ENCODE peak calls at places on chromosomes 3 and 15, in eight cellular contexts. S is colonic mucosa, O is endothelial cell of umbilical vein, R is heart left ventricle, F is foreskin keratinocyte, G is cardiac muscle cell, N is astrocyte, E is left ventricle myocardium inferior. P is an unnamed sample. For H3K4me1, the result is how much of the 10 kb centered on the place peaks cover.

GRCh38 chr3:122677261-122677660 is 3.4 kb upstream of the PARP14 start:
- DNase-seq in S (no peak), O (no peak), R (no peak), F (no peak), G (no peak), N (no peak), E (no peak), P (no peak)

GRCh38 chr3:53193466-53194217 is 32.6 kb downstream of the PRKCD start:
- DNase-seq in S (no peak), O (no peak), R (peak), F (no peak), G (peak), N (no peak), E (no peak), P (no peak)

GRCh38 chr3:141792495-141792894 is 29.3 kb downstream of the GRK7 start:
- DNase-seq in S (no peak), O (no peak), R (no peak), F (no peak), G (no peak), N (no peak), E (no peak), P (no peak)

GRCh38 chr15:58495836-58496501 is 64.2 kb downstream of the LIPC start:
- DNase-seq in S (no peak), O (no peak), R (no peak), F (no peak), G (no peak), N (no peak), E (no peak), P (no peak)

GRCh38 chr3:125116311-125117069 is 60.7 kb upstream of the HEG1 start:
- DNase-seq in S (no peak), O (no peak), R (no peak), F (peak), G (peak), N (peak), E (no peak), P (no peak)

GRCh38 chr15:101198820-101199219 is 53.0 kb downstream of the CHSY1 start:
- DNase-seq in S (no peak), O (no peak), R (no peak), F (no peak), G (no peak), N (peak), E (no peak), P (no peak)

GRCh38 chr3:58962816-58963215 is 87.0 kb downstream of the CFAP20DC start:
- DNase-seq in S (no peak), O (no peak), R (no peak), F (peak), G (peak), N (peak), E (no peak), P (no peak)

GRCh38 chr3:57555316-57555715 is 758 bp upstream of the PDE12 start:
- DNase-seq in S (no peak), O (no peak), R (no peak), F (no peak), G (no peak), N (no peak), E (no peak), P (peak)

DNA sequence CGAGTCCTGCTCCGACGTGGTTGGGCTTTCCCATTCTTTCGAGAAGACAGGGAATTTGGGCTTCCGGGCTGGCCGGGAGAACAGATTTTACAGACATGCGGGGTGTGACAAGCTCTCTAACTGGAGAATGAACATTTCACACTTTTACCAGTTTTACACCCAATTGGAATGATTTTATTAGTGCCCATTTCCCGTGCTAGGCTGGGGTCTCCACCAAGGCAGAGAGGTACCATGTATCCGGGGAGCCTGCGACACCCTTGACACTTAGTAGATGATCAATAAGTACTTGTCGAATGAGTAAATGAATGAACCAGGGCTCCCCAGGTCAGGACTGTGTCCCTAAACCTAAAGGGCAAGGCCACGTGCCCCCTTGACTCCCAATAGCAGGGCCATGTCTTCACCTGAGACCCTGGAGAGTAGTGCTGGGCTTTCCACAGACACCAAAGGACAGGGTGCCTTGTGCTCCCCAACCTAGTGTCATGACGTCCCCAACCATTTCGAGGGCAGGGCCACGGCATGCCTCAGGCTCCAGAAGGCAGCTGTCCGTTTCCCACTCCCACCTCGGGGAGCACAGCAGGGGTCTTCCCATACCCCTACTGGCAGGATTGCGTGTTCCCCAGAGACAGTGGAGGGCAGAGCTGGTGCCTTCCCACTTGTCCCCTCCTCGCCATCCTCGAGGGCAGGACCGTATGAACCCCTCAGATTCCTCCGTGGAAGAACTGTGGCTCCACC is 680 bp upstream of the MYD88 start:
- DNase-seq in S (peak), O (peak), R (peak), F (no peak), G (no peak), N (no peak), E (no peak), P (no peak)
- TF ChIP-seq CTCF in S (no peak), O (no peak), R (no peak), F (no peak), G (no peak), N (peak), E (no peak), P (no peak)

DNA sequence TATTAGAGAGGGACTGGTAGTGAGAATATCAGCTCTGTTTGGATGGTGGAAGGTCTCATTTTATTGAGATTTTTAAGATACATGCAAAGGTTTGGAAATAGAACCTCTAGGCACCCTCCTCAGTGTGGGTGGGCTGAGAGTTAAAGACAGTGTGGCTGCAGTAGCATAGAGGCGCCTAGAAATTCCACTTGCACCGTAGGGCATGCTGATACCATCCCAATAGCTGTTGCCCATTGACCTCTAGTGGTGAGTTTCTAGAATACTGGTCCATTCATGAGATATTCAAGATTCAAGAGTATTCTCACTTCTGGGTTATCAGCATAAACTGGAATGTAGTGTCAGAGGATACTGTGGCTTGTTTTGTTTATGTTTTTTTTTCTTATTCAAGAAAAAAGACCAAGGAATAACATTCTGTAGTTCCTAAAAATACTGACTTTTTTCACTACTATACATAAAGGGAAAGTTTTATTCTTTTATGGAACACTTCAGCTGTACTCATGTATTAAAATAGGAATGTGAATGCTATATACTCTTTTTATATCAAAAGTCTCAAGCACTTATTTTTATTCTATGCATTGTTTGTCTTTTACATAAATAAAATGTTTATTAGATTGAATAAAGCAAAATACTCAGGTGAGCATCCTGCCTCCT is 87.2 kb downstream of the TGFBR2 start:
- DNase-seq in S (peak), O (peak), R (no peak), F (peak), G (peak), N (peak), E (no peak), P (no peak)
- H3K4me1 ChIP-seq in S (under half), O (under half), R (under half), F (under half), G (under half), N (under half), E (half or more), P (under half)

DNA sequence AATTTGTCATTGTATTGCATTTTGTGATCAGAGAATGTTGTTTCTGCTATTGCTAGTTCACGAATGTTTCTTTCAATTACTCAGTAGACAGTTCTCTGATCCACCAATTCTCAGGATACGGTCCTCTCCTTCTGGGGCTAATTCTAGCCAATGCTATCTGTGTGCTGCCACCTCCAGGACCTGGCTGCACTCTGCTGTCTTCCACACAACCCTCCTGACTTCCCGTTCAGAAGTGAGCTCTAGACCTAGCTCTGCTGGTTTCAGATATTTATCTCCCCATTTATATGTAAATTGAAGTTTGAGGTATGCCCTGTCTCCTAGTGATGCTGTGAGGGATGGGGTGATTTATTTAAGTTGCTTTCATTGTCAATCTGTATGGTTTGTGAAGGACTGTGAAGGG is 21.7 kb upstream of the UBL7 start:
- DNase-seq in S (no peak), O (no peak), R (no peak), F (no peak), G (no peak), N (no peak), E (no peak), P (no peak)
- TF ChIP-seq CTCF in S (no peak), O (peak), R (no peak), F (peak), G (no peak), N (no peak), E (no peak), P (no peak)

GRCh38 chr3:133944181-133944580 is 48.5 kb upstream of the RAB6B start:
- DNase-seq in S (no peak), O (peak), R (no peak), F (no peak), G (no peak), N (peak), E (no peak), P (no peak)

GRCh38 chr3:133943639-133944131 is 48.0 kb upstream of the RAB6B start:
- DNase-seq in S (peak), O (peak), R (no peak), F (peak), G (peak), N (peak), E (no peak), P (no peak)

GRCh38 chr3:133941390-133941789 is 45.7 kb upstream of the RAB6B start:
- DNase-seq in S (no peak), O (peak), R (no peak), F (no peak), G (peak), N (peak), E (no peak), P (peak)

GRCh38 chr3:133944641-133945441 is 49.2 kb upstream of the RAB6B start:
- DNase-seq in S (no peak), O (peak), R (no peak), F (peak), G (peak), N (peak), E (peak), P (peak)

DNA sequence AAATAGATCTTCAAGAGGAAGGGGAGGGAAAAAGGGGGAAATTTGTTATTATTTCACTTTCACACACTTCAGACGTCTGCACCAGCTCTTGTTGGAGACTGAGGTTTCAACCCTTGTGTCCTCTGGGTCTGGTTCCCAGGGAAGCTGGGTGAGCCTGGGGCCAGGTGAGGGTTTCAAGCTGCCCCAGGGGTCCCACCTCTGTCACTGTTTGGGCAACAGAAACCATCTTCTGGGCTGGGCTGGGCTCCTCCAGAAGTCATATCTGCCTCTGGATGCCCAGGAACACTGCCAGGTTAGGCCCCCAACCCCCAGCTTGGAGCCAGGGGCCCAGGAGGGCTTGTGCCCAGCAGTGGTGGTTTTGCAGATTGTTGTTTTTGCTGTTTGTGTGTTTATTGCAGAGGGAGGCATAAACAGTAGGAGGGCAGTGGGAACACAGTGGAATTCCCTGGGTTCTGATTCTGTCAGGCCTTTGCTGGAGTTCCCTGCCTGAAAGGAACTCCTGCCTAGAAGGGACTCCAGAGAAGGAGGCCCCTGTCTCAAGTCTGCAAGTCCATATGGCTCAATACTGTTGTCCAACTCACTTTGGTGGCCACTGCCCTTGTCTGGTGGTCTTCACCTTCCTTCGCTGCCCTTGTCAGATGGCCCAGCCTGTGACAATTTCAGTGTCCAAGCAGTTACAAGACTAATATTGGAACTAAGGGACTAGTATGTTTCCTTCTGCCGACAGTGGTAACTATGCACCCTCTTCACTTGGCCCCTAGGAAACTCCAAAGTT is 47.3 kb upstream of the RAB6B start:
- DNase-seq in S (no peak), O (no peak), R (no peak), F (no peak), G (no peak), N (no peak), E (no peak), P (no peak)
- H3K4me1 ChIP-seq in S (under half), O (half or more), R (under half), F (under half), G (under half), N (under half), E (half or more), P (under half)

DNA sequence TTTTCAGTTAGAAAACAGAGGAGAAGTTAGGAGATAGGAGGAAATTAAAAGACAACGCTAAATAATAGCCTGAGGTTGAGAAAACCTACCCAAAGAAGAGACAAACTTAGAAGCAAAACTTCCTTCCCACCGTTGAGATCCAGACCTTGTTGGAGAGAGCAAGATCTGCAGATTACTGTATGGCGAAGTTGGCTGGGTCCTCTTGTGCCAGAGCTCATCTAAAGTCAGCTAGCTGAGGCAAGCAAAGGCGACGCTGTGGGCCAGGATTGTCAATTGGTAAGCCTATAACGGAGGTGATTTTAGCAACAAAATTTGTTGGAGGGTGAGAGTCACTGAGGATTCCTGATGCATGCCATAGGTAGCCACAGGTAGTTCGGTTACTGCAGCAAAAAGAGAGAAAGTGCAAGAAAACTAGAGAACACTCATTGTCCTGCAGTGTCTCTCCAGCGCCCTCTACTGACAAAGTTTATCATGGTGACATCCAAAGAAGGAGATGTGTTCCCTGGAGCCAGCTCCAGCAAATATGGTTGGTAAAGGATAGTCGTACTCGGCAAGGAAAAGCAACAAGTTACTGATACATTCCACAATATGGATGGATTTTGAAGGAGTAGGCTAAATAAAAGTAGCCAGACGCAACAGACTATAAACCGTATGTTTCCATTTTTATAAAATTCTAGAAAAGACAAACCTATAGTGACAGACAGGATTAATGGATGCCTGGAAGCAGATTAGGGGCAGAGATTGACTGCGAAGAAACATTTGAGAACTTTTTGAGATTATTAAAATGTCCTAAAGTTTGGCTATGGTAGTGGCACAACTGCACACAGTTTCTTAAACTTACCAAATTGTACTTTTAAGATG is 9.8 kb upstream of the OR5K4 start:
- DNase-seq in S (peak), O (peak), R (no peak), F (peak), G (peak), N (no peak), E (no peak), P (no peak)
- TF ChIP-seq CTCF in S (peak), O (peak), R (peak), F (peak), G (peak), N (peak), E (peak), P (no peak)

P was measured in gastrocnemius medialis.